ENCODE peak calls at places on chromosomes 13 and 19, in six cellular contexts. F is amygdala; K is EL; Q is stimulated activated CD4-positive, alpha-beta T cell treated with anti-CD3 and anti-CD28 coated beads, Interleukin-12 subunit alpha, Interleukin-12 subunit beta, amount 100 ng/mL, for 24 hours; B is T-helper 1 cell; J is sciatic nerve. A is an unnamed sample.

GRCh38 chr19:9309974-9310446 is 372 bp upstream of the ZNF699 start:
- DNase-seq in B (no peak), J (peak), Q (peak), K (peak), F (no peak), A (peak)

GRCh38 chr13:70703755-70704154 is 595.5 kb upstream of the KLHL1 start:
- DNase-seq in B (no peak), F (no peak), K (no peak), J (no peak), Q (no peak), A (no peak)

GRCh38 chr13:112904436-112904960 is 64.5 kb upstream of the MCF2L start:
- DNase-seq in J (peak), F (no peak), B (no peak), K (no peak), Q (no peak), A (peak)

GRCh38 chr19:55451522-55452380 is 8.7 kb upstream of the SHISA7 start:
- DNase-seq in B (peak), J (no peak), Q (no peak), F (no peak), K (no peak), A (no peak)

GRCh38 chr19:6773323-6773931 is 919 bp downstream of the VAV1 start:
- DNase-seq in F (no peak), B (peak), Q (peak), K (no peak), J (peak), A (no peak)

GRCh38 chr13:39777527-39778061 is 122.1 kb downstream of the COG6 start:
- DNase-seq in Q (peak), K (peak), B (no peak), F (no peak), J (no peak), A (no peak)

GRCh38 chr19:50461066-50461875 is 15.0 kb upstream of the EMC10 start:
- DNase-seq in F (no peak), Q (peak), B (peak), K (peak), J (peak), A (no peak)

GRCh38 chr13:46728777-46729176 is 68.2 kb downstream of the ESD start:
- DNase-seq in B (no peak), J (no peak), F (no peak), K (peak), Q (no peak), A (no peak)

GRCh38 chr19:47274891-47275865 is 493 bp downstream of the INAFM1 start:
- DNase-seq in J (peak), F (no peak), B (no peak), K (no peak), Q (no peak), A (peak)

GRCh38 chr13:106350208-106350607 is 185.3 kb downstream of the EFNB2 start:
- DNase-seq in J (no peak), F (no peak), K (no peak), Q (no peak), B (no peak), A (no peak)

GRCh38 chr19:4575267-4575793 is 15.8 kb upstream of the SEMA6B start:
- DNase-seq in K (peak), B (no peak), F (no peak), Q (no peak), J (peak), A (peak)

GRCh38 chr13:113087923-113088690 is 17.5 kb upstream of the F7 start:
- DNase-seq in F (no peak), B (no peak), Q (no peak), K (no peak), J (no peak), A (peak)

GRCh38 chr19:41111296-41111695 is 2.9 kb upstream of the CYP2F1 start:
- DNase-seq in J (no peak), F (no peak), K (no peak), Q (no peak), B (no peak), A (peak)

GRCh38 chr13:76903544-76904162 is 17.4 kb upstream of the KCTD12 start:
- DNase-seq in K (peak), F (no peak), Q (peak), J (peak), B (peak), A (peak)

GRCh38 chr13:95251641-95252040 is 49.6 kb downstream of the ABCC4 start:
- DNase-seq in Q (no peak), B (no peak), F (no peak), J (no peak), K (no peak), A (no peak)

GRCh38 chr19:34299576-34299975 is 45.2 kb downstream of the GARRE1 start:
- DNase-seq in K (no peak), B (no peak), Q (no peak), F (no peak), J (no peak), A (no peak)

GRCh38 chr19:54275951-54276350 is 5.0 kb downstream of the LILRB2 start:
- DNase-seq in B (no peak), F (no peak), Q (no peak), J (no peak), K (no peak), A (no peak)